ENCODE peak calls at places on chromosomes 12 and 14, in four cellular contexts. One of them, this sample, is unnamed.
A peak's percentile ranks its signal among the peaks of the same experiment; 100 is the strongest.

GRCh38 chr12:107429006-107429698 is 256.4 kb upstream of the PWP1 start:
- DNase-seq in H9: no peak
- DNase-seq in IMR-90: no peak
- DNase-seq in neuronal stem cell: no peak
- DNase-seq in this sample: no peak

GRCh38 chr12:5830121-5830520 is 114.9 kb downstream of the ANO2 start:
- DNase-seq in H9: no peak
- DNase-seq in IMR-90: no peak
- DNase-seq in neuronal stem cell: peak; percentile 9
- DNase-seq in this sample: no peak

GRCh38 chr12:12399906-12400305 is 43.0 kb downstream of the BORCS5 start:
- DNase-seq in H9: no peak
- DNase-seq in IMR-90: no peak
- DNase-seq in neuronal stem cell: no peak
- DNase-seq in this sample: no peak

GRCh38 chr14:60720962-60721330 is 3.2 kb downstream of the SIX4 start:
- DNase-seq in H9: no peak
- DNase-seq in IMR-90: no peak
- DNase-seq in neuronal stem cell: no peak
- DNase-seq in this sample: no peak

GRCh38 chr12:12138203-12139154 is 67.7 kb downstream of the BCL2L14 start:
- DNase-seq in H9: no peak
- DNase-seq in IMR-90: no peak
- DNase-seq in neuronal stem cell: no peak
- DNase-seq in this sample: no peak

GRCh38 chr14:53696217-53696965 is 260.2 kb downstream of the BMP4 start:
- DNase-seq in H9: no peak
- DNase-seq in IMR-90: peak; percentile 16
- DNase-seq in neuronal stem cell: no peak
- DNase-seq in this sample: peak; percentile 39

GRCh38 chr12:95413576-95413975 is 60.4 kb upstream of the METAP2 start:
- DNase-seq in H9: no peak
- DNase-seq in IMR-90: peak; percentile 27
- DNase-seq in neuronal stem cell: no peak
- DNase-seq in this sample: peak; percentile 14

GRCh38 chr14:20278414-20278813 is 27.3 kb downstream of the TTC5 start:
- DNase-seq in H9: no peak
- DNase-seq in IMR-90: peak; percentile 23
- DNase-seq in neuronal stem cell: no peak
- DNase-seq in this sample: peak; percentile 16

GRCh38 chr12:120228041-120228290 is 27.1 kb upstream of the RPLP0 start:
- DNase-seq in H9: no peak
- DNase-seq in IMR-90: no peak
- DNase-seq in neuronal stem cell: no peak
- DNase-seq in this sample: no peak

GRCh38 chr12:109695961-109696461 is 17.6 kb upstream of the FAM222A start:
- DNase-seq in H9: no peak
- DNase-seq in IMR-90: no peak
- DNase-seq in neuronal stem cell: no peak
- DNase-seq in this sample: peak; percentile 16

GRCh38 chr12:40726366-40726765 is 34.1 kb downstream of the CNTN1 start:
- DNase-seq in H9: no peak
- DNase-seq in IMR-90: no peak
- DNase-seq in neuronal stem cell: no peak
- DNase-seq in this sample: no peak

GRCh38 chr14:68268197-68268596 is 448.6 kb downstream of the RAD51B start:
- DNase-seq in H9: no peak
- DNase-seq in IMR-90: no peak
- DNase-seq in neuronal stem cell: no peak
- DNase-seq in this sample: peak; percentile 14

GRCh38 chr12:131353826-131354225 is 357.1 kb upstream of the SFSWAP start:
- DNase-seq in H9: peak; percentile 14
- DNase-seq in IMR-90: no peak
- DNase-seq in neuronal stem cell: no peak
- DNase-seq in this sample: no peak

GRCh38 chr12:131357920-131358319 is 353.0 kb upstream of the SFSWAP start:
- DNase-seq in H9: no peak
- DNase-seq in IMR-90: no peak
- DNase-seq in neuronal stem cell: no peak
- DNase-seq in this sample: no peak

GRCh38 chr12:131355688-131356245 is 355.1 kb upstream of the SFSWAP start:
- DNase-seq in H9: no peak
- DNase-seq in IMR-90: no peak
- DNase-seq in neuronal stem cell: no peak
- DNase-seq in this sample: no peak

GRCh38 chr12:131357152-131357747 is 353.6 kb upstream of the SFSWAP start:
- DNase-seq in H9: no peak
- DNase-seq in IMR-90: no peak
- DNase-seq in neuronal stem cell: no peak
- DNase-seq in this sample: no peak

DNA sequence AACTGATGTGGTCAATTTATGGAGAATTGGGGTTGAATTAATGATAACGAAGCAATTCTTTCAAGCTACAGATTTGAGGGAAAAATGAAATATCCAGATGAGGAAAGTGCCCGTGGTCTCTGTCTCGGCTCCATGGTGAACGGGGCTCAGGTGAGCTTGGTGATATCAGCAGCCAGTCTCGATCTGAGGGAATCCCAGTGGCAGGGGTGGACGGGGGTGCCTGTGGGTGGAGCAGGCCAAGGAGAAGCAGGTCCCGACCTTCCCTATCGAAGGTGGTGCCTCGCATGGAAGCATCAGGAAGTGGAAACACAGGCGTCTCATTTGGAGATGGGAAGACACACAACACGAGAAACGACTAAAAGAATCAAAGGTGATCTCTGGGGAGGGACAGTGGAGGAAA is 354.4 kb upstream of the SFSWAP start:
- DNase-seq in H9: no peak
- DNase-seq in IMR-90: no peak
- DNase-seq in neuronal stem cell: no peak
- DNase-seq in this sample: no peak
- H3K27me3 ChIP-seq in H9: no peaks in the 10 kb centered on the region
- H3K27me3 ChIP-seq in IMR-90: no peaks in the 10 kb centered on the region
- H3K27me3 ChIP-seq in neuronal stem cell: no peaks in the 10 kb centered on the region
- H3K27me3 ChIP-seq in this sample: no peaks in the 10 kb centered on the region

DNA sequence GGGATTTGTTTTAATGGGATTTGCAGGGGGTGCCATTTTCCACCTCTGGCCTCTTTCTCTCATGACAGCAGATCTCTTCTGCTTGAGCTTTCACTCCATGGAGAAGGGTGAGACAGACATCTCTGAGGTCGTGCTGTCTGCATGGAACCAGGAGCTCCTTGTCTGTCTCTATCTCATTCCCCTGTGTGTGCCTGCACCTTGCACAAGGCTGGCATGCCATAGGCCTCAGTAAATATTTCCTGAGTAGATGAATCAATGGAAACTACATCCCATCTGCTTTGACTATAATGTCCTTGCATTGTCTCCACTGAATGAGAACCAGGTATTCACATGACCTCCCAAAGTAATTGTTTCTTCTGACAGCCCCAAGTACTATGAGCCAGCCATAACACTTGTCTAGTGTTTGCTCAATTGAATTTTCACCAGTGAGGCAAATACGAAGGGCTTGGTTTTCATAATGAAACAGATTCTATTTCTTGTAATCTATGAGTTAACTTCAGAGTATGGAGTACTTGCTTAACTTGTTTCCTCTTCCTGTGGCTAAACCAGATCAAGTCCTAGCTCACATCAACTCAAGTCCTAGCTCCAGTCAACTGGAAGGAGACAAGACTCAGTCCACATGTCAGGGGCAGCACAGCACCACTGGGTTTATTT is 32.3 kb downstream of the KCNK13 start:
- DNase-seq in H9: no peak
- DNase-seq in IMR-90: no peak
- DNase-seq in neuronal stem cell: no peak
- DNase-seq in this sample: peak; percentile 6
- H3K27ac ChIP-seq in H9: no peak overlapping the region
- H3K27ac ChIP-seq in IMR-90: no peak overlapping the region
- H3K27ac ChIP-seq in neuronal stem cell: no peak overlapping the region
- H3K27ac ChIP-seq in this sample: no peak overlapping the region

DNA sequence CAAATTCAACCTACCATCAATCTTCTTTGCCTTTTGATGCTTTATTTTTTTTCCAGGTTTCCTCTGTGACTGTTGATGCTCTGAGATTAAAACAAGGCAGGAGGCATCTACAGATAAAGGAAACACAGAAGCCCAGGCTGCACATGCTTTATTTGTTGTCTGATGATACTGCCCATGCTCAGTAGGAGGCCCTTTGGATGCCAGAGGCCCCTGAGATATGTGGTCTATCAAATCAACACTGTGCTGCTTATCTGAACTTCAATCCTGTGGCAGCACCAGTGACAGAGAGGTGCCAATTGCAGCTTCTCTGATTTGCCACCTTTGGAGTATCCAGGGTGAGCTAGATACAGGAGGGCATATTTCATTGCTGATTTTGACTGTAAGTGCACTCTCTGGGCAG is 571.3 kb upstream of the TBX3 start:
- DNase-seq in H9: no peak
- DNase-seq in IMR-90: no peak
- DNase-seq in neuronal stem cell: no peak
- DNase-seq in this sample: no peak
- H3K18ac ChIP-seq in H9: no peak overlapping the region
- H3K18ac ChIP-seq in IMR-90: no peak overlapping the region
- H3K18ac ChIP-seq in neuronal stem cell: no peak overlapping the region
- H3K18ac ChIP-seq in this sample: no peak overlapping the region

GRCh38 chr12:14834502-14834901 is 8.8 kb downstream of the ART4 start:
- DNase-seq in H9: no peak
- DNase-seq in IMR-90: no peak
- DNase-seq in neuronal stem cell: no peak
- DNase-seq in this sample: peak; percentile 38
- H3K27me3 ChIP-seq in H9: no peaks in the 10 kb centered on the region
- H3K27me3 ChIP-seq in IMR-90: no peaks in the 10 kb centered on the region
- H3K27me3 ChIP-seq in neuronal stem cell: no peaks in the 10 kb centered on the region
- H3K27me3 ChIP-seq in this sample: no peaks in the 10 kb centered on the region